ENCODE peak calls at places on chromosome 10, in eight cellular contexts. One of them, this sample, is unnamed.

GRCh38 chr10:124493191-124493936 is 31.7 kb downstream of the LHPP start:
- DNase-seq in NCI-H2029: peak
- DNase-seq in cardiac fibroblast: no peak
- DNase-seq in progenitor cell of endocrine pancreas: no peak
- DNase-seq in GM12865: no peak
- DNase-seq in lung: no peak
- DNase-seq in cardiac septum: no peak
- DNase-seq in non-pigmented ciliary epithelial cell: no peak
- DNase-seq in this sample: no peak

GRCh38 chr10:21888959-21889358 is 114.6 kb downstream of the DNAJC1 start:
- DNase-seq in GM12865: peak
- DNase-seq in cardiac septum: no peak
- DNase-seq in lung: no peak
- DNase-seq in progenitor cell of endocrine pancreas: no peak
- DNase-seq in non-pigmented ciliary epithelial cell: no peak
- DNase-seq in cardiac fibroblast: peak
- DNase-seq in NCI-H2029: no peak
- DNase-seq in this sample: no peak

GRCh38 chr10:113484487-113484886 is 68.4 kb upstream of the HABP2 start:
- DNase-seq in non-pigmented ciliary epithelial cell: no peak
- DNase-seq in cardiac fibroblast: no peak
- DNase-seq in cardiac septum: no peak
- DNase-seq in lung: no peak
- DNase-seq in GM12865: no peak
- DNase-seq in progenitor cell of endocrine pancreas: no peak
- DNase-seq in NCI-H2029: no peak
- DNase-seq in this sample: no peak

GRCh38 chr10:131960631-131961046 is 21.1 kb downstream of the BNIP3 start:
- DNase-seq in GM12865: no peak
- DNase-seq in non-pigmented ciliary epithelial cell: no peak
- DNase-seq in cardiac septum: peak
- DNase-seq in progenitor cell of endocrine pancreas: no peak
- DNase-seq in NCI-H2029: no peak
- DNase-seq in lung: no peak
- DNase-seq in cardiac fibroblast: no peak
- DNase-seq in this sample: no peak

GRCh38 chr10:87660484-87661133 is 931 bp downstream of the PAPSS2 start:
- DNase-seq in GM12865: no peak
- DNase-seq in NCI-H2029: no peak
- DNase-seq in non-pigmented ciliary epithelial cell: no peak
- DNase-seq in progenitor cell of endocrine pancreas: no peak
- DNase-seq in cardiac fibroblast: peak
- DNase-seq in cardiac septum: no peak
- DNase-seq in lung: no peak
- DNase-seq in this sample: no peak

GRCh38 chr10:11468126-11468742 is 143.2 kb downstream of the USP6NL start:
- DNase-seq in progenitor cell of endocrine pancreas: no peak
- DNase-seq in cardiac fibroblast: no peak
- DNase-seq in lung: no peak
- DNase-seq in NCI-H2029: no peak
- DNase-seq in GM12865: no peak
- DNase-seq in cardiac septum: no peak
- DNase-seq in non-pigmented ciliary epithelial cell: peak
- DNase-seq in this sample: no peak

GRCh38 chr10:97169911-97170693 is 15.7 kb downstream of the SLIT1 start:
- DNase-seq in NCI-H2029: peak
- DNase-seq in cardiac septum: no peak
- DNase-seq in cardiac fibroblast: no peak
- DNase-seq in GM12865: no peak
- DNase-seq in lung: peak
- DNase-seq in non-pigmented ciliary epithelial cell: no peak
- DNase-seq in progenitor cell of endocrine pancreas: no peak
- DNase-seq in this sample: peak

GRCh38 chr10:29130190-29130673 is 158.6 kb upstream of the LYZL1 start:
- DNase-seq in GM12865: peak
- DNase-seq in progenitor cell of endocrine pancreas: peak
- DNase-seq in non-pigmented ciliary epithelial cell: no peak
- DNase-seq in cardiac fibroblast: peak
- DNase-seq in lung: no peak
- DNase-seq in NCI-H2029: peak
- DNase-seq in cardiac septum: no peak
- DNase-seq in this sample: peak

GRCh38 chr10:72048450-72049124 is 39.8 kb downstream of the SPOCK2 start:
- DNase-seq in NCI-H2029: peak
- DNase-seq in progenitor cell of endocrine pancreas: peak
- DNase-seq in lung: peak
- DNase-seq in cardiac fibroblast: peak
- DNase-seq in cardiac septum: peak
- DNase-seq in non-pigmented ciliary epithelial cell: peak
- DNase-seq in GM12865: peak
- DNase-seq in this sample: peak

GRCh38 chr10:35236739-35237138 is 99.6 kb upstream of the CCNY start:
- DNase-seq in progenitor cell of endocrine pancreas: no peak
- DNase-seq in cardiac septum: no peak
- DNase-seq in non-pigmented ciliary epithelial cell: no peak
- DNase-seq in cardiac fibroblast: peak
- DNase-seq in GM12865: no peak
- DNase-seq in lung: no peak
- DNase-seq in NCI-H2029: no peak
- DNase-seq in this sample: peak

GRCh38 chr10:43958964-43959363 is 310.3 kb upstream of the ZNF32 start:
- DNase-seq in GM12865: no peak
- DNase-seq in lung: peak
- DNase-seq in cardiac fibroblast: no peak
- DNase-seq in cardiac septum: no peak
- DNase-seq in progenitor cell of endocrine pancreas: no peak
- DNase-seq in NCI-H2029: no peak
- DNase-seq in non-pigmented ciliary epithelial cell: no peak
- DNase-seq in this sample: no peak